ENCODE peak calls at places on chromosome 21, in nine cellular contexts. R, Y, O, T, S, G, L, K and H are unnamed samples.
A peak's percentile ranks its signal among the peaks of the same experiment; 100 is the strongest.

GRCh38 chr21:28801906-28802305 is 190.8 kb downstream of the LTN1 start:
- DNase-seq in Y (no peak), S (no peak), O (no peak), T (no peak), L (no peak), G (no peak), K (no peak), R (no peak), H (no peak)

GRCh38 chr21:29163381-29164115 is 33.1 kb downstream of the MAP3K7CL start:
- DNase-seq in O (no peak), T (no peak), S (no peak), Y (peak; percentile 56), R (no peak), L (no peak), K (no peak), G (no peak), H (no peak)

GRCh38 chr21:44951186-44951915 is 11.5 kb downstream of the SLX9 start:
- DNase-seq in T (no peak), R (no peak), K (no peak), S (no peak), Y (peak; percentile 29), O (no peak), L (no peak), G (no peak), H (no peak)

GRCh38 chr21:23977971-23978370 is 1629.3 kb downstream of the MRPL39 start:
- DNase-seq in K (no peak), L (no peak), S (no peak), Y (no peak), O (no peak), R (no peak), G (peak; percentile 30), T (no peak), H (no peak)

GRCh38 chr21:25997788-25998611 is 172.6 kb downstream of the APP start:
- DNase-seq in Y (no peak), G (no peak), L (no peak), S (no peak), R (no peak), O (peak; percentile 99), T (peak; percentile 99), K (peak; percentile 31), H (no peak)

GRCh38 chr21:28436286-28436932 is 556.3 kb downstream of the LTN1 start:
- DNase-seq in R (no peak), T (no peak), S (no peak), L (no peak), O (no peak), G (peak; percentile 74), K (no peak), Y (no peak), H (no peak)

GRCh38 chr21:45994738-45995685 is 13.4 kb downstream of the COL6A1 start:
- DNase-seq in L (no peak), O (no peak), T (no peak), S (no peak), Y (peak; percentile 25), K (no peak), G (no peak), R (no peak), H (no peak)

GRCh38 chr21:44929242-44929798 is 8.6 kb upstream of the ITGB2 start:
- DNase-seq in G (no peak), K (no peak), R (no peak), O (no peak), L (no peak), T (no peak), S (no peak), Y (no peak), H (no peak)

GRCh38 chr21:46507562-46507961 is 48.9 kb downstream of the DIP2A start:
- DNase-seq in G (no peak), Y (no peak), S (no peak), K (no peak), T (no peak), L (no peak), O (no peak), R (no peak), H (no peak)

GRCh38 chr21:14095021-14095420 is 115.7 kb downstream of the LIPI start:
- DNase-seq in K (no peak), L (no peak), S (no peak), O (no peak), G (no peak), R (no peak), Y (no peak), T (peak; percentile 61), H (no peak)

GRCh38 chr21:43933146-43933673 is 68.2 kb downstream of the AGPAT3 start:
- DNase-seq in T (peak; percentile 82), S (no peak), G (no peak), Y (no peak), O (no peak), L (no peak), R (no peak), K (no peak), H (no peak)

GRCh38 chr21:37166733-37167132 is 93.7 kb downstream of the TTC3 start:
- DNase-seq in K (no peak), S (no peak), G (no peak), O (peak; percentile 59), R (no peak), L (no peak), Y (no peak), T (no peak), H (no peak)